ENCODE peak calls at places on chromosomes 12 and 14, in six cellular contexts. I is sigmoid colon, O is heart left ventricle, P is right atrium auricular region, S is HCT116, W is GM23338. Z is an unnamed sample.

GRCh38 chr12:6613015-6613775 is 6.0 kb upstream of the CHD4 start:
- DNase-seq in I (peak), O (peak), P (peak), S (peak), W (peak), Z (peak)

GRCh38 chr12:34626363-34627157 is 604.3 kb downstream of the ALG10 start:
- DNase-seq in I (no peak), O (no peak), P (no peak), S (no peak), W (no peak), Z (no peak)

GRCh38 chr14:39339003-39339402 is 93.2 kb downstream of the FBXO33 start:
- DNase-seq in I (no peak), O (no peak), P (no peak), S (no peak), W (peak), Z (no peak)

GRCh38 chr12:94875525-94875924 is 128.0 kb downstream of the NDUFA12 start:
- DNase-seq in I (no peak), O (no peak), P (no peak), S (peak), W (peak), Z (peak)

GRCh38 chr14:99727096-99727870 is 43.2 kb downstream of the CYP46A1 start:
- DNase-seq in I (peak), O (no peak), P (peak), S (no peak), W (no peak), Z (no peak)

GRCh38 chr14:94346841-94347240 is 23.7 kb upstream of the SERPINA6 start:
- DNase-seq in I (no peak), O (no peak), P (peak), S (no peak), W (no peak), Z (no peak)

GRCh38 chr12:104793280-104793679 is 164.8 kb downstream of the SLC41A2 start:
- DNase-seq in I (no peak), O (no peak), P (no peak), S (no peak), W (no peak), Z (no peak)

GRCh38 chr12:111942557-111942956 is 70.4 kb downstream of the TMEM116 start:
- DNase-seq in I (no peak), O (no peak), P (no peak), S (no peak), W (no peak), Z (no peak)

GRCh38 chr12:50220357-50221061 is 53.3 kb upstream of the CERS5 start:
- DNase-seq in I (no peak), O (no peak), P (no peak), S (no peak), W (no peak), Z (peak)

GRCh38 chr12:53193953-53194716 is 12.9 kb downstream of the ITGB7 start:
- DNase-seq in I (no peak), O (no peak), P (no peak), S (no peak), W (no peak), Z (no peak)

GRCh38 chr14:76138758-76139723 is 12.7 kb upstream of the GPATCH2L start:
- DNase-seq in I (no peak), O (no peak), P (no peak), S (no peak), W (peak), Z (no peak)

GRCh38 chr14:73722581-73722980 is 8.4 kb upstream of the PNMA1 start:
- DNase-seq in I (no peak), O (no peak), P (no peak), S (no peak), W (no peak), Z (no peak)

GRCh38 chr12:43338848-43339526 is 213.0 kb downstream of the ADAMTS20 start:
- DNase-seq in I (no peak), O (no peak), P (no peak), S (peak), W (peak), Z (peak)

GRCh38 chr14:68819260-68819691 is 26.4 kb upstream of the ZFP36L1 start:
- DNase-seq in I (peak), O (peak), P (peak), S (peak), W (peak), Z (no peak)

GRCh38 chr12:45217846-45218245 is 2.0 kb downstream of the ANO6 start:
- DNase-seq in I (no peak), O (no peak), P (no peak), S (no peak), W (no peak), Z (no peak)

GRCh38 chr12:29681996-29682534 is 101.7 kb downstream of the TMTC1 start:
- DNase-seq in I (no peak), O (no peak), P (no peak), S (no peak), W (no peak), Z (no peak)

GRCh38 chr14:68195126-68195525 is 375.5 kb downstream of the RAD51B start:
- DNase-seq in I (no peak), O (no peak), P (no peak), S (no peak), W (peak), Z (no peak)

GRCh38 chr12:26434299-26434915 is 239.0 kb downstream of the SSPN start:
- DNase-seq in I (no peak), O (no peak), P (no peak), S (peak), W (peak), Z (peak)

GRCh38 chr14:72708708-72709475 is 185.0 kb downstream of the DPF3 start:
- DNase-seq in I (no peak), O (no peak), P (no peak), S (peak), W (peak), Z (no peak)

GRCh38 chr12:27965966-27966365 is 6.6 kb downstream of the PTHLH start:
- DNase-seq in I (no peak), O (no peak), P (no peak), S (no peak), W (no peak), Z (no peak)

GRCh38 chr14:57712101-57712500 is 153.8 kb downstream of the SLC35F4 start:
- DNase-seq in I (no peak), O (no peak), P (no peak), S (no peak), W (no peak), Z (no peak)

GRCh38 chr12:82756303-82756702 is 69.6 kb downstream of the TMTC2 start:
- DNase-seq in I (no peak), O (no peak), P (no peak), S (no peak), W (peak), Z (no peak)

GRCh38 chr12:104462931-104463339 is 6.2 kb downstream of the CHST11 start:
- DNase-seq in I (no peak), O (no peak), P (no peak), S (no peak), W (no peak), Z (peak)

GRCh38 chr12:49051777-49052438 is 8.7 kb downstream of the KMT2D start:
- DNase-seq in I (no peak), O (no peak), P (no peak), S (no peak), W (no peak), Z (no peak)

GRCh38 chr12:103823871-103824270 is 17.2 kb downstream of the NT5DC3 start:
- DNase-seq in I (no peak), O (no peak), P (no peak), S (no peak), W (no peak), Z (no peak)

GRCh38 chr14:94466706-94467370 is 9.2 kb downstream of the SERPINA9 start:
- DNase-seq in I (no peak), O (no peak), P (no peak), S (no peak), W (no peak), Z (no peak)

GRCh38 chr12:46370380-46370734 is 2.2 kb downstream of the SLC38A2 start:
- DNase-seq in I (no peak), O (no peak), P (no peak), S (no peak), W (no peak), Z (no peak)

GRCh38 chr12:116066381-116067230 is 210.9 kb downstream of the MED13L start:
- DNase-seq in I (no peak), O (no peak), P (no peak), S (peak), W (peak), Z (peak)

GRCh38 chr14:22416193-22416592 is 172.8 kb downstream of the DAD1 start:
- DNase-seq in I (no peak), O (no peak), P (no peak), S (no peak), W (no peak), Z (no peak)

GRCh38 chr14:53152627-53152908 is 555 bp downstream of the DDHD1 start:
- DNase-seq in I (no peak), O (no peak), P (no peak), S (no peak), W (no peak), Z (no peak)

GRCh38 chr14:63672417-63673180 is 30.9 kb upstream of the WDR89 start:
- DNase-seq in I (no peak), O (no peak), P (no peak), S (no peak), W (no peak), Z (no peak)

GRCh38 chr14:50038398-50039119 is 77.8 kb downstream of the VCPKMT start:
- DNase-seq in I (no peak), O (peak), P (no peak), S (no peak), W (peak), Z (peak)

GRCh38 chr12:84874125-84874824 is 38.3 kb downstream of the SLC6A15 start:
- DNase-seq in I (no peak), O (no peak), P (no peak), S (peak), W (peak), Z (peak)

GRCh38 chr12:33876618-33877017 is 145.7 kb upstream of the ALG10 start:
- DNase-seq in I (no peak), O (no peak), P (no peak), S (no peak), W (peak), Z (no peak)

GRCh38 chr14:24695265-24696241 is 61.6 kb upstream of the GZMB start:
- DNase-seq in I (no peak), O (no peak), P (no peak), S (no peak), W (no peak), Z (peak)

GRCh38 chr12:31118347-31118830 is 44.7 kb downstream of the DDX11 start:
- DNase-seq in I (no peak), O (no peak), P (no peak), S (no peak), W (peak), Z (no peak)

GRCh38 chr12:46005151-46005797 is 14.9 kb upstream of the SCAF11 start:
- DNase-seq in I (no peak), O (no peak), P (no peak), S (no peak), W (no peak), Z (no peak)

GRCh38 chr12:79691299-79692248 is 810 bp upstream of the PAWR start:
- DNase-seq in I (no peak), O (peak), P (no peak), S (no peak), W (no peak), Z (no peak)

GRCh38 chr12:2797721-2798418 is 3.1 kb downstream of the FKBP4 start:
- DNase-seq in I (no peak), O (peak), P (no peak), S (no peak), W (no peak), Z (no peak)

GRCh38 chr12:2795291-2796186 is 769 bp downstream of the FKBP4 start:
- DNase-seq in I (peak), O (peak), P (peak), S (no peak), W (peak), Z (peak)

GRCh38 chr12:2794261-2794735 is 472 bp upstream of the FKBP4 start:
- DNase-seq in I (no peak), O (no peak), P (no peak), S (no peak), W (peak), Z (peak)

GRCh38 chr12:2794736-2795289 is at the start of gene FKBP4:
- DNase-seq in I (peak), O (peak), P (peak), S (peak), W (peak), Z (peak)

DNA sequence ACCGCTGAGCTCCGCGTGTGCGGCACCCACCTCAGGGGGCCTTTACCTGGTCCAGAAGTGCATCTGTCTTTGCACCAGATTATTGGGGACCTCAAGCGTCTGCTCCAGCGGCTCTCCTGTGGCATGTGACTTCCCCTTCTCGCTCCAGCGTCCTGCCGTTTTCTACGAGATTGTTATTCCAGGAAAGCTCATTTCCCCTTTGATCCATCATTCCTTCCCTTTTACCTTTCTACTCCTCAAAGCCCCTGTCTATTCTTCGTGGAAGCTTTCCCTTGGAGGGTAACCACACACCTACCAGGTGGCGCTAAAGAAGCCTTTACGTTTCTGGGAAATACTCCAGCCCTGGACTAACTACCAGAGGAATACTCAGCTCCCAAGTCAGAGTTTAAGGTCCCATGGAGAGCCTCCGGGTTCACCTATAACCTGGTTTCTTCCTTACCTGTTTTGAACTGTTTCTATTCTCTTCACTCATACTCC is 1.5 kb downstream of the FKBP4 start:
- DNase-seq in I (no peak), O (no peak), P (no peak), S (no peak), W (peak), Z (no peak)
- TF ChIP-seq CTCF in I (no peak), O (no peak), P (no peak), S (peak), W (peak), Z (no peak)

DNA sequence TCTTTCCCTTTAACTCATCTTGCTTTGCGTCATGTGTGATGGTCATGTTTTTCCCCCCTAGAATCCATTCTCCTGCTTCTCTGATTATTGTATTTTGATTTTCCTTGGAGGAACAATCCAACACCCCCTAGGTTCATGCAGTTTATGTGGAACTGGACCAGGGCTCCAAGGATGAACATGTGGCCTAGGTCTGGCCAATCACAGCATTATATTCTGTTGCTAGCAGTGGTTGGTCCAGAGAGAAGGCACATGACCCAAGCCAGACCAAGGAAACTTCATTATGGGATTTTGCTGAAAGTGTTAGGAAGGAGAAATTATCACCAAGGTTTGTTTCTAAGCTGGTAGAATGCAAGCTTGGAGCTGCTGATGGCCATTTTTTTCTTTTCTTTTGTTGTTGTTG is 6.9 kb upstream of the PPTC7 start:
- DNase-seq in I (no peak), O (no peak), P (no peak), S (no peak), W (no peak), Z (no peak)
- H3K4me3 ChIP-seq in I (no peak), O (no peak), P (no peak), S (no peak), W (no peak), Z (no peak)

GRCh38 chr12:118035194-118036041 is 18.9 kb downstream of the RFC5 start:
- DNase-seq in I (no peak), O (no peak), P (no peak), S (no peak), W (no peak), Z (peak)

GRCh38 chr12:118036672-118037411 is 20.3 kb downstream of the RFC5 start:
- DNase-seq in I (no peak), O (no peak), P (no peak), S (no peak), W (no peak), Z (no peak)

GRCh38 chr12:118033902-118034301 is 17.4 kb downstream of the RFC5 start:
- DNase-seq in I (no peak), O (no peak), P (no peak), S (no peak), W (no peak), Z (no peak)

GRCh38 chr12:118033331-118033730 is 16.8 kb downstream of the RFC5 start:
- DNase-seq in I (no peak), O (no peak), P (no peak), S (no peak), W (no peak), Z (no peak)

DNA sequence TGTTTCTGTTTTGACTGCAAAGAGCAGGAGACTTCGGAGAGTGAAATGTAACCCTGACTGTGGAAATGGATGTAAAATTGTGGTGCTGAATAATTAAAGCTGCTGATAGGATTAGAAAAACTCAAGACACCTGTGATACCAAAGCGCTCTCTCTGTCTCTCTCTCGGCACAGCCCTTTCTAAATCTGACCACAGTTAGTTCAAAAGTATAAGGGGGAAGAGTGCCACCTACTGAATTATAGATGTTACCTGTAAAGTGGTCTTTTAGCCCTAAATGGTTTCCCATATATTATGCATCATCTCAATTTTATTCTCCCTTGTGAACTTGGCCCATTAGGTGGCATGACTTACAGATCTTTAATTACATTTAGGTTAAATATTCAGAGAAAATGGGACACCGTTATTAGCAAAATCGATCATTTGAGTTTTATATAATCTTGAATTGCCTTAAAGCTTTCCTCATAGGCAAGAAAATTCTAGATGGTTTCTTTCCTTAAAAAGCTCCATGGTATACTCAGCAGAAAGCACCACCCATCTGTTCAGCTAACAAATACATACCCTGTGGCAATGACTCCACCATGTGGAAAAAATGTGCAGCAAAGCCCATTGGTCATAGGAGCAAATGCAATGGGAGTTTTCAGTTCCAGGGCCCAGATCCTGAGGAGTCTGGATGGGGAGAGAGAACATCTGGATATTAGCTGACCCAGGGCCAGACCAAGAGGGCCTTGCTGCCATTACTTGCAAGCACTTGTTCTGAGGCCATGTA is 18.1 kb downstream of the RFC5 start:
- DNase-seq in I (no peak), O (no peak), P (no peak), S (no peak), W (peak), Z (no peak)
- TF ChIP-seq CTCF in I (peak), O (peak), P (peak), S (peak), W (peak), Z (no peak)

GRCh38 chr12:123532808-123533649 is 490 bp downstream of the RILPL1 start:
- DNase-seq in I (peak), O (peak), P (no peak), S (no peak), W (peak), Z (peak)
- H3K4me3 ChIP-seq in I (peak), O (peak), P (peak), S (peak), W (peak), Z (peak)

DNA sequence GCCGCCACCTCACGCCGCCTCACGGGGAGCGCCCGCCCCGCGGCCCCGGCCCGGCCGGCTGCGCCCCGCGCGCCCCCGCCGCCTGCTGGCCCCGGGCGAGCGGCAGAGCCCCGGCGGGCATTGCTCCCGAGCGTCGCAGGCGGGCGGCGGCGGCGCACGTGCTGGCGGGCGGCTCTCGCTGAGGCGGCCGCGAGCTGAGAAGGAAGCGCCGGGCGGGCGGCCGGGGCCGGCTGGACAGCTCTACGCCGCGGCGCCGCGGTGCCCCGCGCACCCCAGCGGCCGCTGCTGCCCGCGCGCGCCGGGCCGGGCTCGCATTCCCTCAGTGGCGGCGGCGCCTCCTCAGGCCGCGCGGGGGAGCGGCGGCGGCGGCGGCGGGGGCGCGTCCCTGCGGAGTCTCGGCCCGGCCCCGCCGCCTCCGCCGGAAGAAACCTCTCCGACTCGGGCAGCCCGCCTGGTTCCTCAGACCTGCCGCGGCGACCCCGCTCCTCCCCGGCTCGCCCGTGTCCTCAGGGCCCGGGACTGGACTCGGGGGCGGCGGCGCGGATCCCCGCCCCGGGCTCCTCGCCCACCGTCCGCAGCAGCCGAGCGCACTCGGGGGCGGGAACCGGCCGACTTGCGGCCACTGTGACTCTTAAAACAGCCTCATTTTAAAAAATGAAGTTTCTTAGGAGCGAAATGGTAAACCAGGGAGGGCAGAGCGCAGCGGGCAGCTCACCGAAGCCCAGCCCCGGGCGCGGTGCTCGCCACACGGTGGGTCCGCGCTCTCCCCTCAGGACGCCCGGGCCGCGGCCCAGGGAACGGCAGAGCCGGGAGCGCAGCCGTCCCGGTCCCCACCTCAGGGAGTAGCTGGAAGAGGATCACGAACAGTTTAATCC is at the start of gene PITPNM2:
- DNase-seq in I (peak), O (peak), P (no peak), S (no peak), W (peak), Z (peak)
- TF ChIP-seq CTCF in I (peak), O (peak), P (peak), S (no peak), W (no peak), Z (peak)

DNA sequence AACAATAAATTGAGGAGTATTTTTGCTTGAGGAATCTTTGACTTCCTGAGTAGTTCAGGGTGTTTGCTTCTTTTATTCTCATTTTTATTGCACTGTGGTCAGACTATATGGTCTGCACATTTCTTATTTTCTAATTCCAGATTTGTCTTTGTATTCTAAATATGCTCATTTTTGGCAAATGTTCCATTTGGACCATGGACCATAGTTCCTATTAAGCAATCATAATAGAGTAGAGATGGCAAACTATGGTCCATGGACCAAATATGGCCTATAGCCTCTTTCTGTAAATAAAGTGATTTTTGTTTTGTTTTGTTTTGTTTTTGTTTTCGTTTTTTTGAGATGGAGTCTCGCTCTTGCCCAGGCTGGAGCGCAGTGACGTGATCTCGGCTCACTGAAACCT is 2.1 kb downstream of the GPRC5A start:
- DNase-seq in I (no peak), O (no peak), P (no peak), S (no peak), W (no peak), Z (no peak)
- H3K4me3 ChIP-seq in I (no peak), O (no peak), P (no peak), S (peak), W (no peak), Z (no peak)